ENCODE peak calls at places on chromosomes 6 and 20, in six cellular contexts. Y is fibroblast of lung, I is mucosa of descending colon, B is HepG2, O is body of pancreas, D is mesendoderm. M is an unnamed sample. For H3K4me1, the result is how much of the 10 kb centered on the place peaks cover.

GRCh38 chr6:163826668-163827067 is 412.1 kb downstream of the QKI start:
- DNase-seq in Y (no peak), I (no peak), B (no peak), O (no peak), D (no peak), M (no peak)

GRCh38 chr20:35542990-35543389 is 1.1 kb downstream of the ERGIC3 start:
- DNase-seq in Y (no peak), I (no peak), B (no peak), O (no peak), D (no peak), M (no peak)

GRCh38 chr6:41182069-41183034 is 18.6 kb downstream of the TREML2 start:
- DNase-seq in Y (peak), I (no peak), B (peak), O (peak), D (peak), M (peak)

GRCh38 chr6:19329078-19329477 is 508.1 kb upstream of the ID4 start:
- DNase-seq in Y (no peak), I (no peak), B (no peak), O (no peak), D (no peak), M (peak)

GRCh38 chr20:47356526-47357295 is at the start of gene ZMYND8:
- DNase-seq in Y (peak), I (peak), B (peak), O (peak), D (peak), M (peak)

GRCh38 chr20:51750037-51750769 is 18.0 kb downstream of the ATP9A start:
- DNase-seq in Y (peak), I (peak), B (peak), O (peak), D (peak), M (peak)

GRCh38 chr6:25447570-25447929 is 168.4 kb downstream of the CARMIL1 start:
- DNase-seq in Y (no peak), I (no peak), B (no peak), O (no peak), D (no peak), M (no peak)

GRCh38 chr20:46129955-46130481 is 11.9 kb downstream of the CD40 start:
- DNase-seq in Y (no peak), I (no peak), B (no peak), O (no peak), D (peak), M (no peak)

GRCh38 chr6:34593741-34594140 is 37.6 kb upstream of the SPDEF start:
- DNase-seq in Y (no peak), I (no peak), B (no peak), O (peak), D (no peak), M (no peak)

GRCh38 chr6:23983691-23984090 is 142.3 kb upstream of the NRSN1 start:
- DNase-seq in Y (no peak), I (no peak), B (no peak), O (no peak), D (peak), M (no peak)

GRCh38 chr6:157685596-157686280 is 137.3 kb upstream of the SNX9 start:
- DNase-seq in Y (no peak), I (no peak), B (no peak), O (no peak), D (no peak), M (no peak)

GRCh38 chr6:138580801-138581200 is 81.5 kb upstream of the NHSL1 start:
- DNase-seq in Y (no peak), I (no peak), B (no peak), O (no peak), D (no peak), M (no peak)

GRCh38 chr6:32825966-32826365 is 9.2 kb upstream of the HLA-DOB start:
- DNase-seq in Y (peak), I (no peak), B (peak), O (no peak), D (peak), M (peak)

GRCh38 chr6:52759085-52759484 is 4.2 kb downstream of the GSTA2 start:
- DNase-seq in Y (peak), I (no peak), B (peak), O (peak), D (peak), M (no peak)

GRCh38 chr6:98648211-98648914 is 186.0 kb upstream of the POU3F2 start:
- DNase-seq in Y (peak), I (no peak), B (no peak), O (no peak), D (no peak), M (no peak)
- H3K4me1 ChIP-seq in Y (under half), I (under half), B (under half), O (under half), D (under half), M (under half)

GRCh38 chr20:61738601-61739069 is 327.0 kb downstream of the TAF4 start:
- DNase-seq in Y (no peak), I (no peak), B (no peak), O (no peak), D (no peak), M (no peak)
- H3K4me1 ChIP-seq in Y (under half), I (under half), B (under half), O (under half), D (under half), M (under half)

GRCh38 chr6:112233864-112234263 is 20.5 kb downstream of the LAMA4 start:
- DNase-seq in Y (peak), I (no peak), B (no peak), O (no peak), D (no peak), M (no peak)
- H3K4me1 ChIP-seq in Y (under half), I (under half), B (under half), O (under half), D (under half), M (under half)

DNA sequence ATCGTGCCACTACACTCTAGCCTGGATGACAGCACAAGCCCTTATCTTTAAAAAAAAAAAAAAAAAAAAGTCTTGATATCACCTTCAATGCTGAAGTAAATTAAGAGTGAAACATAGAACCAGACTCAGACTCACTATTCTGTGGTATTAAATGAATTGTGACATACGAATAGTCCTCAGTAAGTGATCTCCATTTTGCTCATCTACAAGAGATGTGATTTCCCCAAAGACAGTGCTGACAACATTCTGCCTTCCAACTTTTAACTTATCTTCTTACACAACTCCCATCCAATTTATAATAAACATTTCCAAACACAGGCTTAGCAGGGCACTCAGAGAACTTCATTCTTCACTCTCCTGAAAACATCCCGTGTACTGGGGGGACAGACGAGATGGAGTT is 8.0 kb downstream of the ZBTB24 start:
- DNase-seq in Y (no peak), I (no peak), B (no peak), O (no peak), D (no peak), M (no peak)
- H3K4me1 ChIP-seq in Y (under half), I (under half), B (under half), O (under half), D (under half), M (under half)

DNA sequence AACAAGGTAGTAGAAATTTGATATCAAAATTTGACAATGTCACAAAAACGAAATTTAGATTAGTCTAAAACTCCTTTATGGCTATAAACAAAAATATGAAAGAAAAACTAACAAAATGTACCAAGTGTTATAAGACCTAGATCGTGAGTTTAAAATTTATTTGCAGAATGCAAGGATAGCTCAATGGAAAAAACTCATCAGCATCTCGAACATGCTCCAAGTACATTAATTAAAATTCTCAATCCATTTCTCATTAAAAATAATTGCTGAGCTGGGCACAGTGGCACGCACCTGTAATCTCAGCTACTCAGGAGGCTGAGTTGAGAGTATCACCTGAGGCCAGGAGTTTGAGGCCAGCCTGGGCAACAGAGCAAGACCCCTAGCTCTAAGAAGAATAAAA is 70.8 kb downstream of the MAP3K5 start:
- DNase-seq in Y (no peak), I (no peak), B (no peak), O (no peak), D (no peak), M (no peak)
- H3K4me1 ChIP-seq in Y (under half), I (under half), B (under half), O (under half), D (under half), M (under half)

GRCh38 chr6:12339808-12340487 is 49.8 kb downstream of the EDN1 start:
- DNase-seq in Y (no peak), I (no peak), B (peak), O (no peak), D (no peak), M (no peak)
- H3K4me1 ChIP-seq in Y (under half), I (under half), B (half or more), O (half or more), D (under half), M (under half)

GRCh38 chr20:49283176-49283702 is 5.4 kb upstream of the ZNFX1 start:
- DNase-seq in Y (no peak), I (no peak), B (no peak), O (no peak), D (peak), M (no peak)
- H3K4me1 ChIP-seq in Y (under half), I (under half), B (half or more), O (under half), D (under half), M (half or more)

M was measured in PC-3.